ENCODE peak calls at places on chromosomes 3 and 15, in five cellular contexts. Z is neural progenitor cell, O is colonic mucosa, N is prostate gland, T is hepatocyte. P is an unnamed sample. For H3K9me3, the result is how much of the 10 kb centered on the place peaks cover.

GRCh38 chr15:85743392-85744045 is 51.2 kb downstream of the KLHL25 start:
- DNase-seq in T (no peak), O (no peak), Z (no peak), N (no peak), P (no peak)

GRCh38 chr3:10602769-10603768 is 97.7 kb upstream of the ATP2B2 start:
- DNase-seq in Z (no peak), T (no peak), O (no peak), N (no peak), P (no peak)

GRCh38 chr3:100103558-100104441 is 10.5 kb downstream of the FILIP1L start:
- DNase-seq in N (no peak), Z (no peak), O (no peak), T (no peak), P (no peak)

GRCh38 chr3:48194446-48195071 is 6.3 kb upstream of the CDC25A start:
- DNase-seq in Z (peak), N (peak), O (peak), T (peak), P (peak)

GRCh38 chr3:32143849-32144757 is 37.7 kb downstream of the GPD1L start:
- DNase-seq in N (peak), O (peak), T (peak), Z (peak), P (peak)

GRCh38 chr15:70354260-70354894 is 256.7 kb upstream of the TLE3 start:
- DNase-seq in T (no peak), O (no peak), Z (no peak), N (no peak), P (no peak)

GRCh38 chr15:62426387-62426956 is 261.4 kb upstream of the C2CD4B start:
- DNase-seq in O (no peak), T (no peak), Z (no peak), N (no peak), P (no peak)

GRCh38 chr15:69410290-69410874 is 3.8 kb upstream of the KIF23 start:
- DNase-seq in T (no peak), N (no peak), O (no peak), Z (peak), P (peak)

GRCh38 chr3:127209840-127210653 is 17.1 kb downstream of the PRR23E start:
- DNase-seq in T (no peak), Z (peak), N (no peak), O (peak), P (no peak)

GRCh38 chr3:138491971-138492370 is 57.6 kb downstream of the ESYT3 start:
- DNase-seq in T (no peak), Z (no peak), O (no peak), N (no peak), P (no peak)

GRCh38 chr15:92817339-92817886 is 82.7 kb upstream of the CHD2 start:
- DNase-seq in Z (no peak), N (no peak), O (no peak), T (no peak), P (peak)

GRCh38 chr15:98873441-98874218 is 134.0 kb downstream of the PGPEP1L start:
- DNase-seq in Z (peak), T (no peak), N (no peak), O (no peak), P (no peak)
- H3K27ac ChIP-seq in Z (no peak), T (no peak), N (no peak), O (no peak), P (no peak)

DNA sequence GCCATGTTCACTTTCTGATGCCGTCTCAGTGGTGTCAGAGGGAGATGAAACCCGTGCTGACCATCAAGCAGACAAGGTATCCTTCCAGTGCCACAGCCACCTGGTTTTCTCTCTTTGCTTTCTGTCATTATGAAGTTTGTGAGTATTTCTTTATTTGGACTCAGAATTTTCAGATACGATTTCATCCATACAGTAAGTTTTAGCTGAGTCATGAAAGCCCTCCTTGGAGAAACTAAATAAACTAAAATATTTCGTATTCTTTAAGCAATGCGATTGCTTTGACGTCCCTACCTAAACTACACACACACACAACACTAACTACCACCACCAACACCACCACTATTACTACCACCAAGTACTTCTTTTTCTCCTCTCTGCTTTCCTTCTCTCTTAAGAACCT is 350.1 kb downstream of the NTRK3 start:
- DNase-seq in Z (no peak), O (no peak), T (no peak), N (no peak), P (no peak)
- H3K9me3 ChIP-seq in Z (under half), O (under half), T (under half), N (under half), P (under half)

GRCh38 chr3:16568115-16568514 is 37.1 kb downstream of the DAZL start:
- DNase-seq in T (no peak), O (no peak), Z (no peak), N (no peak), P (no peak)

GRCh38 chr3:16570113-16570512 is 35.1 kb downstream of the DAZL start:
- DNase-seq in T (no peak), O (no peak), N (no peak), Z (no peak), P (no peak)

DNA sequence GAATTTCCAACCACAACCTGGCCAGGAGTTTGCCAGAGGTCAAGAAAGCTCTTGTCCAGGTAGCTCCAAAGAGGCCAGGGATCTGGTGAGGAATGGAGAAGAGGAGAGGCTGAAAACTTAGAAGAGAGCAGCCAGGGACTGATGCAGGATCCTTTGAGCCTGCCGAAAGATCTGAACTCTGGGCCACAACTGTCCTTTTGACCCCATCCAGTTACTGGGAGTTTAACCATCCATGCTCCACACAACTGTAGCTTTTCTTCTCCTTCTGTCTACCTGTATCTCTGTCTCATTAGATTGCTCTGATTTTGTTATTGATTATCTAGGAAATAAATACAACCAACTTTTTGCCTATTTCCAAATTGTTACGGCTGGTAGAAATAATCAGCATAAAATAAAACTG is 36.7 kb downstream of the DAZL start:
- DNase-seq in N (no peak), T (no peak), O (no peak), Z (no peak), P (no peak)
- H3K27ac ChIP-seq in N (no peak), T (no peak), O (no peak), Z (no peak), P (no peak)

GRCh38 chr15:20345401-20345958 is 196.1 kb downstream of the GOLGA6L6 start:
- DNase-seq in N (no peak), O (no peak), T (peak), Z (no peak), P (no peak)
- H3K9me3 ChIP-seq in N (under half), O (under half), T (half or more), Z (half or more), P (under half)

P was measured in small intestine.